ENCODE peak calls at places on chromosomes 7 and 10, in eight cellular contexts. One of them, this sample, is unnamed.

GRCh38 chr7:36999851-37000480 is 275.7 kb upstream of the AOAH start:
- DNase-seq in renal cortical epithelial cell: no peak
- DNase-seq in NCI-H446: peak; percentile 95
- DNase-seq in fibroblast of pulmonary artery: no peak
- DNase-seq in T-helper 2 cell: no peak
- DNase-seq in activated CD8-positive, alpha-beta memory T cell treated with anti-CD3 and anti-CD28 coated beads for 24 hours: no peak
- DNase-seq in foreskin fibroblast: no peak
- DNase-seq in ovary: no peak
- DNase-seq in this sample: no peak

GRCh38 chr7:141715794-141716689 is 7.9 kb downstream of the WEE2 start:
- DNase-seq in renal cortical epithelial cell: no peak
- DNase-seq in NCI-H446: no peak
- DNase-seq in fibroblast of pulmonary artery: no peak
- DNase-seq in T-helper 2 cell: no peak
- DNase-seq in activated CD8-positive, alpha-beta memory T cell treated with anti-CD3 and anti-CD28 coated beads for 24 hours: no peak
- DNase-seq in foreskin fibroblast: no peak
- DNase-seq in ovary: no peak
- DNase-seq in this sample: no peak

GRCh38 chr7:154777023-154777422 is 225.9 kb downstream of the PAXIP1 start:
- DNase-seq in renal cortical epithelial cell: peak; percentile 91
- DNase-seq in NCI-H446: no peak
- DNase-seq in fibroblast of pulmonary artery: no peak
- DNase-seq in T-helper 2 cell: no peak
- DNase-seq in activated CD8-positive, alpha-beta memory T cell treated with anti-CD3 and anti-CD28 coated beads for 24 hours: no peak
- DNase-seq in foreskin fibroblast: peak; percentile 1
- DNase-seq in ovary: no peak
- DNase-seq in this sample: no peak

GRCh38 chr7:107277331-107277730 is 108.5 kb downstream of the HBP1 start:
- DNase-seq in renal cortical epithelial cell: no peak
- DNase-seq in NCI-H446: no peak
- DNase-seq in fibroblast of pulmonary artery: no peak
- DNase-seq in T-helper 2 cell: no peak
- DNase-seq in activated CD8-positive, alpha-beta memory T cell treated with anti-CD3 and anti-CD28 coated beads for 24 hours: no peak
- DNase-seq in foreskin fibroblast: no peak
- DNase-seq in ovary: no peak
- DNase-seq in this sample: no peak

GRCh38 chr7:50264908-50265307 is 39.6 kb upstream of the IKZF1 start:
- DNase-seq in renal cortical epithelial cell: no peak
- DNase-seq in NCI-H446: no peak
- DNase-seq in fibroblast of pulmonary artery: no peak
- DNase-seq in T-helper 2 cell: no peak
- DNase-seq in activated CD8-positive, alpha-beta memory T cell treated with anti-CD3 and anti-CD28 coated beads for 24 hours: no peak
- DNase-seq in foreskin fibroblast: no peak
- DNase-seq in ovary: no peak
- DNase-seq in this sample: no peak

GRCh38 chr7:38675500-38676106 is 44.4 kb upstream of the AMPH start:
- DNase-seq in renal cortical epithelial cell: no peak
- DNase-seq in NCI-H446: peak; percentile 78
- DNase-seq in fibroblast of pulmonary artery: no peak
- DNase-seq in T-helper 2 cell: no peak
- DNase-seq in activated CD8-positive, alpha-beta memory T cell treated with anti-CD3 and anti-CD28 coated beads for 24 hours: no peak
- DNase-seq in foreskin fibroblast: no peak
- DNase-seq in ovary: no peak
- DNase-seq in this sample: no peak

GRCh38 chr10:100841528-100841927 is 71.2 kb upstream of the SLF2 start:
- DNase-seq in renal cortical epithelial cell: no peak
- DNase-seq in NCI-H446: no peak
- DNase-seq in fibroblast of pulmonary artery: no peak
- DNase-seq in T-helper 2 cell: no peak
- DNase-seq in activated CD8-positive, alpha-beta memory T cell treated with anti-CD3 and anti-CD28 coated beads for 24 hours: no peak
- DNase-seq in foreskin fibroblast: no peak
- DNase-seq in ovary: no peak
- DNase-seq in this sample: no peak

GRCh38 chr10:70772627-70773026 is 12.6 kb downstream of the TBATA start:
- DNase-seq in renal cortical epithelial cell: no peak
- DNase-seq in NCI-H446: no peak
- DNase-seq in fibroblast of pulmonary artery: no peak
- DNase-seq in T-helper 2 cell: no peak
- DNase-seq in activated CD8-positive, alpha-beta memory T cell treated with anti-CD3 and anti-CD28 coated beads for 24 hours: peak; percentile 47
- DNase-seq in foreskin fibroblast: no peak
- DNase-seq in ovary: no peak
- DNase-seq in this sample: no peak

GRCh38 chr7:158413962-158414961 is 173.4 kb downstream of the PTPRN2 start:
- DNase-seq in renal cortical epithelial cell: no peak
- DNase-seq in NCI-H446: no peak
- DNase-seq in fibroblast of pulmonary artery: no peak
- DNase-seq in T-helper 2 cell: no peak
- DNase-seq in activated CD8-positive, alpha-beta memory T cell treated with anti-CD3 and anti-CD28 coated beads for 24 hours: no peak
- DNase-seq in foreskin fibroblast: peak; percentile 3
- DNase-seq in ovary: no peak
- DNase-seq in this sample: no peak

GRCh38 chr7:7272294-7272693 is 90.0 kb downstream of the C1GALT1 start:
- DNase-seq in renal cortical epithelial cell: no peak
- DNase-seq in NCI-H446: no peak
- DNase-seq in fibroblast of pulmonary artery: peak; percentile 29
- DNase-seq in T-helper 2 cell: no peak
- DNase-seq in activated CD8-positive, alpha-beta memory T cell treated with anti-CD3 and anti-CD28 coated beads for 24 hours: no peak
- DNase-seq in foreskin fibroblast: no peak
- DNase-seq in ovary: no peak
- DNase-seq in this sample: no peak

GRCh38 chr10:26528715-26529393 is 90.7 kb downstream of the APBB1IP start:
- DNase-seq in renal cortical epithelial cell: no peak
- DNase-seq in NCI-H446: no peak
- DNase-seq in fibroblast of pulmonary artery: no peak
- DNase-seq in T-helper 2 cell: no peak
- DNase-seq in activated CD8-positive, alpha-beta memory T cell treated with anti-CD3 and anti-CD28 coated beads for 24 hours: peak; percentile 26
- DNase-seq in foreskin fibroblast: no peak
- DNase-seq in ovary: no peak
- DNase-seq in this sample: no peak

GRCh38 chr7:113710310-113711106 is 208.3 kb downstream of the PPP1R3A start:
- DNase-seq in renal cortical epithelial cell: peak; percentile 89
- DNase-seq in NCI-H446: peak; percentile 89
- DNase-seq in fibroblast of pulmonary artery: peak; percentile 91
- DNase-seq in T-helper 2 cell: no peak
- DNase-seq in activated CD8-positive, alpha-beta memory T cell treated with anti-CD3 and anti-CD28 coated beads for 24 hours: no peak
- DNase-seq in foreskin fibroblast: peak; percentile 49
- DNase-seq in ovary: no peak
- DNase-seq in this sample: no peak

GRCh38 chr7:97104719-97105129 is 12.8 kb upstream of the SDHAF3 start:
- DNase-seq in renal cortical epithelial cell: peak; percentile 56
- DNase-seq in NCI-H446: peak; percentile 70
- DNase-seq in fibroblast of pulmonary artery: peak; percentile 80
- DNase-seq in T-helper 2 cell: peak; percentile 39
- DNase-seq in activated CD8-positive, alpha-beta memory T cell treated with anti-CD3 and anti-CD28 coated beads for 24 hours: peak; percentile 86
- DNase-seq in foreskin fibroblast: peak; percentile 56
- DNase-seq in ovary: peak; percentile 80
- DNase-seq in this sample: peak; percentile 91

GRCh38 chr10:71972746-71973695 is 8.8 kb downstream of the CHST3 start:
- DNase-seq in renal cortical epithelial cell: no peak
- DNase-seq in NCI-H446: no peak
- DNase-seq in fibroblast of pulmonary artery: no peak
- DNase-seq in T-helper 2 cell: no peak
- DNase-seq in activated CD8-positive, alpha-beta memory T cell treated with anti-CD3 and anti-CD28 coated beads for 24 hours: no peak
- DNase-seq in foreskin fibroblast: no peak
- DNase-seq in ovary: no peak
- DNase-seq in this sample: no peak

GRCh38 chr7:101923276-101923985 is 106.0 kb downstream of the CUX1 start:
- DNase-seq in renal cortical epithelial cell: no peak
- DNase-seq in NCI-H446: no peak
- DNase-seq in fibroblast of pulmonary artery: peak; percentile 64
- DNase-seq in T-helper 2 cell: no peak
- DNase-seq in activated CD8-positive, alpha-beta memory T cell treated with anti-CD3 and anti-CD28 coated beads for 24 hours: no peak
- DNase-seq in foreskin fibroblast: no peak
- DNase-seq in ovary: peak; percentile 13
- DNase-seq in this sample: no peak